ENCODE peak calls at places on chromosome 10, in four cellular contexts. E, I, D and Q are unnamed samples.

GRCh38 chr10:21501731-21502370 is 23.6 kb downstream of the SKIDA1 start:
- DNase-seq in E (peak; percentile 51), I (no peak), D (no peak), Q (no peak)

GRCh38 chr10:125377368-125377767 is 217.0 kb upstream of the CTBP2 start:
- DNase-seq in E (no peak), I (no peak), D (no peak), Q (no peak)

GRCh38 chr10:24642921-24643678 is 80.6 kb downstream of the ARHGAP21 start:
- DNase-seq in E (peak; percentile 89), I (peak; percentile 60), D (peak; percentile 40), Q (peak; percentile 22)

GRCh38 chr10:104246981-104247380 is 7.7 kb upstream of the GSTO1 start:
- DNase-seq in E (no peak), I (no peak), D (no peak), Q (no peak)

GRCh38 chr10:484441-484924 is 205.0 kb downstream of the DIP2C start:
- DNase-seq in E (no peak), I (no peak), D (no peak), Q (no peak)

GRCh38 chr10:44309939-44310761 is 74.7 kb downstream of the CXCL12 start:
- DNase-seq in E (no peak), I (no peak), D (no peak), Q (no peak)

GRCh38 chr10:76388321-76388720 is 956.9 kb downstream of the LRMDA start:
- DNase-seq in E (no peak), I (no peak), D (no peak), Q (no peak)

GRCh38 chr10:54660397-54660796 is 140.6 kb downstream of the PCDH15 start:
- DNase-seq in E (no peak), I (no peak), D (no peak), Q (no peak)

GRCh38 chr10:31972519-31973041 is 43.9 kb upstream of the ARHGAP12 start:
- DNase-seq in E (no peak), I (no peak), D (no peak), Q (peak; percentile 73)

GRCh38 chr10:110643670-110644597 is at the start of gene RBM20:
- DNase-seq in E (no peak), I (peak; percentile 91), D (no peak), Q (peak; percentile 61)

GRCh38 chr10:34018129-34018528 is 683.7 kb upstream of the NRP1 start:
- DNase-seq in E (no peak), I (no peak), D (no peak), Q (no peak)

GRCh38 chr10:13859979-13860619 is 273.3 kb downstream of the PRPF18 start:
- DNase-seq in E (no peak), I (no peak), D (no peak), Q (no peak)

GRCh38 chr10:15118615-15119014 is 21.5 kb downstream of the RPP38 start:
- DNase-seq in E (no peak), I (no peak), D (peak; percentile 24), Q (no peak)

GRCh38 chr10:90111671-90112070 is 410.3 kb downstream of the KIF20B start:
- DNase-seq in E (no peak), I (no peak), D (no peak), Q (no peak)

GRCh38 chr10:51786016-51786683 is 86.8 kb upstream of the CSTF2T start:
- DNase-seq in E (no peak), I (no peak), D (no peak), Q (no peak)

GRCh38 chr10:68156373-68157185 is 47.3 kb downstream of the MYPN start:
- DNase-seq in E (peak; percentile 57), I (peak; percentile 35), D (no peak), Q (peak; percentile 44)

GRCh38 chr10:60444494-60445064 is 54.9 kb upstream of the ANK3 start:
- DNase-seq in E (peak; percentile 4), I (no peak), D (no peak), Q (no peak)

GRCh38 chr10:70816220-70816894 is 609 bp downstream of the SGPL1 start:
- DNase-seq in E (peak; percentile 74), I (peak; percentile 89), D (no peak), Q (peak; percentile 81)

GRCh38 chr10:61592581-61592980 is 70.1 kb upstream of the CABCOCO1 start:
- DNase-seq in E (peak; percentile 27), I (no peak), D (no peak), Q (peak; percentile 21)

GRCh38 chr10:86803156-86803555 is 46.7 kb downstream of the BMPR1A start:
- DNase-seq in E (no peak), I (no peak), D (no peak), Q (no peak)

GRCh38 chr10:82668266-82668665 is 793.3 kb downstream of the NRG3 start:
- DNase-seq in E (no peak), I (no peak), D (no peak), Q (no peak)

GRCh38 chr10:77372400-77372799 is 265.2 kb downstream of the KCNMA1 start:
- DNase-seq in E (no peak), I (no peak), D (no peak), Q (no peak)

GRCh38 chr10:80281784-80282505 is 7.5 kb downstream of the MAT1A start:
- DNase-seq in E (peak; percentile 82), I (no peak), D (no peak), Q (no peak)

GRCh38 chr10:1267568-1267967 is 211.4 kb downstream of the WDR37 start:
- DNase-seq in E (no peak), I (no peak), D (no peak), Q (no peak)

GRCh38 chr10:110507303-110507702 is 9.6 kb downstream of the DUSP5 start:
- DNase-seq in E (no peak), I (no peak), D (no peak), Q (no peak)

GRCh38 chr10:100734295-100735086 is 10.9 kb upstream of the PAX2 start:
- DNase-seq in E (no peak), I (peak; percentile 20), D (no peak), Q (no peak)

DNA sequence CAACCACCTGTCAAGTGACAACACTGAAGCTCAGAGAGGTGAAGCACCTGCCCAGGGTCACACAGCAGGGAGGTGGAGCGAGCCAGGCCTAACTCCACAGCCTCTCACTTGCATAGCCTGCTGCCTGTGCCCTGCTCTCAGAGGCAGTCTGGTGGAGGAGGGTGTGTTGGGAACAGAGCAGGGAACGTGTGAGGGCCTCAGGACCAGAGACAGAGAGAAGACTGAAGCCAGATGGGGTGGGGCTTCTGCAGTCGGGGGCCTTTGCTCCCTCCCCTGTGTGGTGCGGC is 114.0 kb downstream of the PTPN20 start:
- DNase-seq in E (no peak), I (peak; percentile 36), D (no peak), Q (no peak)
- TF ChIP-seq TAF1 in E (no peak), I (no peak), D (no peak), Q (no peak)

GRCh38 chr10:28091913-28092312 is 93.0 kb upstream of the ODAD2 start:
- DNase-seq in E (no peak), I (no peak), D (no peak), Q (no peak)

GRCh38 chr10:28090506-28090905 is 91.6 kb upstream of the ODAD2 start:
- DNase-seq in E (no peak), I (no peak), D (no peak), Q (no peak)

GRCh38 chr10:28089467-28089866 is 90.6 kb upstream of the ODAD2 start:
- DNase-seq in E (no peak), I (no peak), D (no peak), Q (no peak)

GRCh38 chr10:28082885-28083284 is 84.0 kb upstream of the ODAD2 start:
- DNase-seq in E (no peak), I (no peak), D (no peak), Q (no peak)

GRCh38 chr10:28087675-28088351 is 88.9 kb upstream of the ODAD2 start:
- DNase-seq in E (no peak), I (no peak), D (no peak), Q (no peak)
- TF ChIP-seq NFIC in E (no peak), I (no peak), D (no peak), Q (peak; percentile 57)

GRCh38 chr10:73263948-73264347 is 11.5 kb upstream of the MRPS16 start:
- DNase-seq in E (peak; percentile 17), I (peak; percentile 34), D (no peak), Q (no peak)
- TF ChIP-seq TAF1 in E (no peak), I (no peak), D (no peak), Q (no peak)

DNA sequence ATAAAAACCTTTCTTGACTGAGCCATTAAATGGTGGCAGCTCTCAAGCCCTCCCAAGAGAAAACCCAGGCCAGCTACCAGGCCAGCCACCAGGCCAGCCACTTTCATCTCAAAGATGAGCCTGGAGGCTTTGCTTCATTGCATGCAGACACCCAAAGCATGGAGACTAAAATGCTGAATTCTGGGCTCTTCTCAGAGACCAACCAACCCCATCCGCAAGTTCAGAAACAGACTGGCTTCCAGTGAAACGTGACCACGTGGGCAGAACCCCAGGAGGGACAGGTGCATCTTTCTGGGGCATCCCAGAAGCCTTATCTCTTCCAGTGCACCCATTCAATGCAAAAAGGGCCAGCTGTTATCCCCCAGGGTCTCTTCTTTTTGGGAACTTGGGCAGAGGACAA is 20.9 kb downstream of the CHST15 start:
- DNase-seq in E (no peak), I (no peak), D (no peak), Q (no peak)
- TF ChIP-seq NFIC in E (no peak), I (no peak), D (no peak), Q (no peak)

GRCh38 chr10:26869528-26869927 is 8.8 kb upstream of the ABI1 start:
- DNase-seq in E (peak; percentile 26), I (no peak), D (no peak), Q (no peak)
- TF ChIP-seq TAF1 in E (no peak), I (no peak), D (no peak), Q (no peak)

GRCh38 chr10:123213192-123213591 is 59.0 kb downstream of the BUB3 start:
- DNase-seq in E (no peak), I (no peak), D (no peak), Q (peak; percentile 10)
- TF ChIP-seq NFIC in E (no peak), I (no peak), D (no peak), Q (no peak)

GRCh38 chr10:74523199-74523598 is 303.2 kb upstream of the KAT6B start:
- DNase-seq in E (no peak), I (no peak), D (no peak), Q (no peak)
- TF ChIP-seq TAF1 in E (no peak), I (no peak), D (no peak), Q (no peak)